ENCODE peak calls at places on chromosomes 7 and 10, in four cellular contexts. One of them, this sample, is unnamed. For H3K4me1, the result is how much of the 10 kb centered on the place peaks cover.

GRCh38 chr7:151306860-151307259 is 34.8 kb upstream of the NUB1 start:
- DNase-seq in SK-N-SH: no peak
- DNase-seq in iPS DF 6.9: no peak
- DNase-seq in tibial artery: no peak
- DNase-seq in this sample: no peak

GRCh38 chr10:33240931-33241330 is 93.5 kb downstream of the NRP1 start:
- DNase-seq in tibial artery: no peak
- DNase-seq in iPS DF 6.9: no peak
- DNase-seq in SK-N-SH: no peak
- DNase-seq in this sample: no peak

GRCh38 chr10:119020627-119020946 is 8.9 kb upstream of the NANOS1 start:
- DNase-seq in tibial artery: peak
- DNase-seq in iPS DF 6.9: no peak
- DNase-seq in SK-N-SH: no peak
- DNase-seq in this sample: no peak

GRCh38 chr7:84524714-84525694 is 330.4 kb upstream of the SEMA3A start:
- DNase-seq in tibial artery: no peak
- DNase-seq in iPS DF 6.9: no peak
- DNase-seq in SK-N-SH: no peak
- DNase-seq in this sample: no peak

GRCh38 chr10:120453886-120454285 is 3.1 kb upstream of the PLPP4 start:
- DNase-seq in SK-N-SH: no peak
- DNase-seq in tibial artery: no peak
- DNase-seq in iPS DF 6.9: no peak
- DNase-seq in this sample: no peak

GRCh38 chr7:50591480-50592438 is 26.6 kb upstream of the DDC start:
- DNase-seq in SK-N-SH: no peak
- DNase-seq in tibial artery: no peak
- DNase-seq in iPS DF 6.9: no peak
- DNase-seq in this sample: no peak

GRCh38 chr7:142739927-142740492 is 9.3 kb upstream of the PRSS1 start:
- DNase-seq in SK-N-SH: no peak
- DNase-seq in tibial artery: no peak
- DNase-seq in iPS DF 6.9: no peak
- DNase-seq in this sample: no peak

GRCh38 chr7:6613706-6614105 is 1.7 kb upstream of the ZNF853 start:
- DNase-seq in tibial artery: no peak
- DNase-seq in SK-N-SH: no peak
- DNase-seq in iPS DF 6.9: no peak
- DNase-seq in this sample: no peak

GRCh38 chr10:4316166-4316810 is 509.7 kb upstream of the AKR1E2 start:
- DNase-seq in iPS DF 6.9: no peak
- DNase-seq in SK-N-SH: no peak
- DNase-seq in tibial artery: peak
- DNase-seq in this sample: no peak

GRCh38 chr7:111958889-111959288 is 247.3 kb downstream of the DOCK4 start:
- DNase-seq in tibial artery: no peak
- DNase-seq in SK-N-SH: peak
- DNase-seq in iPS DF 6.9: no peak
- DNase-seq in this sample: no peak

GRCh38 chr7:115613836-115614235 is 416.7 kb downstream of the TFEC start:
- DNase-seq in iPS DF 6.9: no peak
- DNase-seq in tibial artery: no peak
- DNase-seq in SK-N-SH: no peak
- DNase-seq in this sample: no peak

GRCh38 chr10:8979976-8980375 is 925.5 kb downstream of the GATA3 start:
- DNase-seq in tibial artery: no peak
- DNase-seq in iPS DF 6.9: no peak
- DNase-seq in SK-N-SH: no peak
- DNase-seq in this sample: no peak

GRCh38 chr7:34219153-34219552 is 313.8 kb downstream of the BMPER start:
- DNase-seq in SK-N-SH: no peak
- DNase-seq in iPS DF 6.9: no peak
- DNase-seq in tibial artery: no peak
- DNase-seq in this sample: no peak

DNA sequence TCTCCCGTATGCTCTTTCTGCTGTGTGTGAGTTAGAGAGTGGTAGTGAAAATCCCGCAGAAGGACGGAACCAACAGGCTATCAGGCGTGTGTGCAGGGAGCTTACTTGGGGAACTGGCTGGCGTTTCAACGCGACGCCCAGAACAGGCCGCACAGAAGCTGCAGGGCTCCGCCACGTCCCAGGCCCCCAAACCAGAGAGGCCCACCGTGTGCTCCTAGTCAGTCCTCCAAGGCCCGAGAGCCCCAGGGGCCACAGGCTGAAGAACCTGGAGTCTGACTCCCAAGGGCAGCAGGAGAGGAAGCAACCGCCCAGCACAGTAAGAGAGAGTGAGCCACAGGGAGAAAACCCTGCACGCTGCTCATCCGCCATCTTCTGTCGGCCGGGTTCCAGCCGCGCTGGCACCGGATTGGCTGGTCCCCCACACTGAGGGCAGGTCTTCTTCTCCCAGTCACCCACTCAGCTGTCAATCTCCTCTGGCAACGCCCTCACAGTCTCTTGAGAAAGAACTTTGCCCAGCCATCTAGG is 730.6 kb upstream of the VSTM2A start:
- DNase-seq in SK-N-SH: no peak
- DNase-seq in tibial artery: no peak
- DNase-seq in iPS DF 6.9: no peak
- DNase-seq in this sample: no peak
- H3K4me3 ChIP-seq in SK-N-SH: no peak
- H3K4me3 ChIP-seq in tibial artery: no peak
- H3K4me3 ChIP-seq in iPS DF 6.9: no peak
- H3K4me3 ChIP-seq in this sample: no peak

GRCh38 chr7:28984219-28984618 is 26.1 kb upstream of the TRIL start:
- DNase-seq in iPS DF 6.9: no peak
- DNase-seq in SK-N-SH: no peak
- DNase-seq in tibial artery: no peak
- DNase-seq in this sample: no peak
- H3K4me1 ChIP-seq in iPS DF 6.9: under half
- H3K4me1 ChIP-seq in SK-N-SH: under half
- H3K4me1 ChIP-seq in tibial artery: under half
- H3K4me1 ChIP-seq in this sample: under half

GRCh38 chr10:16519250-16519907 is 2.3 kb downstream of the C1QL3 start:
- DNase-seq in iPS DF 6.9: no peak
- DNase-seq in tibial artery: no peak
- DNase-seq in SK-N-SH: no peak
- DNase-seq in this sample: no peak
- H3K4me3 ChIP-seq in iPS DF 6.9: peak
- H3K4me3 ChIP-seq in tibial artery: no peak
- H3K4me3 ChIP-seq in SK-N-SH: no peak
- H3K4me3 ChIP-seq in this sample: no peak

GRCh38 chr10:12221323-12222298 is 25.6 kb downstream of the CDC123 start:
- DNase-seq in tibial artery: no peak
- DNase-seq in SK-N-SH: no peak
- DNase-seq in iPS DF 6.9: no peak
- DNase-seq in this sample: no peak
- H3K4me1 ChIP-seq in tibial artery: under half
- H3K4me1 ChIP-seq in SK-N-SH: under half
- H3K4me1 ChIP-seq in iPS DF 6.9: under half
- H3K4me1 ChIP-seq in this sample: under half

DNA sequence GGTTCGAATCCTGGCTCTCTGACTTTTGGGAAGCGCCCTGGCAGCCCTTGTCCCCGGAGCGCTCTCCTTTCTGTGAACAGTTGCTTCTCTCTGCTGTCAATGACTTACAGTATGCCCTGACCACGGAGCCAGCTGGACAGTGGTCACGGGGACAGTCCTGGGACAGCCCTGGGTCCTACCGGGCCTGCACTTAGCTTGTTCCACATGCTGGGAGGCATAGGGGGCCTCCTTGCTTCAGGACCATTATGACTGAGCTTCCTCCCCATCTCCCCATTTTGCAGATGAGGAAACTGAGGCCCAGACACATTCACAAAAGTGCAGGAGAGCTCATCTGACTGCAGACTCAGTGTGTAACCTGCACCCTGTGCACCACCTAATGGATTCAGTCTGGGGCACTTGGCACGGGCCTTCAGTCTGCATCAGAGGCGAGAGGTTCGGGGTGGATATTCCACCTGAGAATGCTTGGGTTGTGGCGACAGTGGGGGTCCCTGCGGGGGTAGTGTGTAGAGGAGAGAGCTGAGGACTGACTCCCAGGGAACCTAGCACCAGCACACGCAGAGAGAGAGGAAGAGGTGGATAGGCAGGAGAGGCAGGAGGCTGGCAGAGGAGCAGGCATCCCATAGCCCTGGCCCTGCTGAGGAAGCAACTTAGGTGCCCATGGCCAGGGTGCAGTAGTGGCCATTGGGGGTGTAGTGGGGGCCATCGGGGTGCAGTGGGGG is 1.6 kb downstream of the DOCK1 start:
- DNase-seq in SK-N-SH: no peak
- DNase-seq in iPS DF 6.9: no peak
- DNase-seq in tibial artery: no peak
- DNase-seq in this sample: no peak
- H3K4me3 ChIP-seq in SK-N-SH: peak
- H3K4me3 ChIP-seq in iPS DF 6.9: peak
- H3K4me3 ChIP-seq in tibial artery: peak
- H3K4me3 ChIP-seq in this sample: no peak

GRCh38 chr10:93070378-93071176 is 3.1 kb upstream of the CYP26A1 start:
- DNase-seq in iPS DF 6.9: no peak
- DNase-seq in SK-N-SH: no peak
- DNase-seq in tibial artery: no peak
- DNase-seq in this sample: no peak
- H3K4me1 ChIP-seq in iPS DF 6.9: under half
- H3K4me1 ChIP-seq in SK-N-SH: under half
- H3K4me1 ChIP-seq in tibial artery: under half
- H3K4me1 ChIP-seq in this sample: under half

This sample was measured in CD4-positive, CD25-positive, alpha-beta regulatory T cell.